ENCODE peak calls at places on chromosomes 7 and 10, in ten cellular contexts. H is fibroblast of the aortic adventitia, O is bronchial epithelial cell, N is GM06990, K is GM12865, R is neuronal stem cell, V is right atrium auricular region, D is AG04450, F is cardiac fibroblast, P is tibial artery. W is an unnamed sample.

GRCh38 chr7:50854247-50854646 is 71.6 kb upstream of the GRB10 start:
- DNase-seq in H (no peak), O (no peak), N (no peak), K (no peak), R (no peak), V (no peak), D (no peak), F (no peak), P (peak; percentile 57), W (no peak)

GRCh38 chr10:89171996-89172395 is 35.1 kb downstream of the CH25H start:
- DNase-seq in H (peak; percentile 16), O (no peak), N (no peak), K (no peak), R (no peak), V (no peak), D (no peak), F (no peak), P (no peak), W (no peak)

GRCh38 chr7:8418627-8419245 is 14.7 kb upstream of the NXPH1 start:
- DNase-seq in H (peak; percentile 60), O (peak; percentile 60), N (no peak), K (peak; percentile 73), R (peak; percentile 59), V (no peak), D (peak; percentile 3), F (peak; percentile 70), P (no peak), W (no peak)

GRCh38 chr10:74208081-74208480 is 57.1 kb downstream of the ADK start:
- DNase-seq in H (no peak), O (no peak), N (no peak), K (no peak), R (peak; percentile 3), V (no peak), D (no peak), F (no peak), P (no peak), W (no peak)

GRCh38 chr7:154792436-154793055 is 210.4 kb downstream of the PAXIP1 start:
- DNase-seq in H (no peak), O (no peak), N (no peak), K (no peak), R (no peak), V (no peak), D (no peak), F (no peak), P (no peak), W (no peak)

GRCh38 chr7:69906309-69906995 is 308.2 kb downstream of the AUTS2 start:
- DNase-seq in H (no peak), O (no peak), N (peak; percentile 68), K (peak; percentile 92), R (no peak), V (no peak), D (no peak), F (peak; percentile 9), P (no peak), W (no peak)

GRCh38 chr7:129188372-129188891 is at the start of gene SMO:
- DNase-seq in H (no peak), O (no peak), N (no peak), K (no peak), R (peak; percentile 93), V (no peak), D (no peak), F (peak; percentile 66), P (no peak), W (peak; percentile 46)

GRCh38 chr7:134174797-134175261 is 47.7 kb downstream of the LRGUK start:
- DNase-seq in H (peak; percentile 61), O (peak; percentile 95), N (peak; percentile 8), K (peak; percentile 50), R (no peak), V (no peak), D (peak; percentile 33), F (peak; percentile 64), P (no peak), W (no peak)

GRCh38 chr7:117495313-117495712 is 15.5 kb downstream of the CFTR start:
- DNase-seq in H (no peak), O (no peak), N (no peak), K (no peak), R (no peak), V (no peak), D (no peak), F (no peak), P (no peak), W (no peak)

GRCh38 chr10:127908106-127908957 is 1.4 kb downstream of the PTPRE start:
- DNase-seq in H (no peak), O (peak; percentile 43), N (no peak), K (no peak), R (no peak), V (no peak), D (no peak), F (peak; percentile 64), P (no peak), W (no peak)

GRCh38 chr7:138875794-138876193 is 77.8 kb upstream of the ATP6V0A4 start:
- DNase-seq in H (peak; percentile 83), O (peak; percentile 96), N (no peak), K (no peak), R (no peak), V (no peak), D (peak; percentile 76), F (peak; percentile 26), P (no peak), W (no peak)

DNA sequence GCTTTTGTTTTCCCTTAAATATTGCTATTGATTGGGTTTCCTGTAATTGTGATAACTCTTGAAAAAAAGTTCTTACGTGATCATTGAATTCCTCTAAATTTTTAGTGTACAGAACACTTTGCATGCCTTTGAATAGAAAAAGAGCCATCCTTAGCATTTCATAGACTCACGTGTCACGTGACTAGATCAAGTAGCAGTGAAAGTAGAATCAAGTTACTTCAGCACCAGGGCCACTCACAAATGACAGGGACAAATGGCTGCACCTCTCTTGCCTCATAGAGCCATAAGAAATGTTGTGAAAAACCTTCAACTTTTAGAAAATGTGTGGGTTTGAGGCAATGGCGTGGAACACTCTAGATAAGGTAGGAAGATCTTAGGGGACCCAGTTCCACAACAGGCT is 203.8 kb downstream of the ZEB1 start:
- DNase-seq in H (no peak), O (no peak), N (no peak), K (no peak), R (no peak), V (no peak), D (no peak), F (no peak), P (no peak), W (no peak)
- H3K4me3 ChIP-seq in H (no peak overlapping the region), O (no peak overlapping the region), N (no peak overlapping the region), K (no peak overlapping the region), R (no peak overlapping the region), V (no peak overlapping the region), D (no peak overlapping the region), F (no peak overlapping the region), P (no peak overlapping the region), W (no peak overlapping the region)

DNA sequence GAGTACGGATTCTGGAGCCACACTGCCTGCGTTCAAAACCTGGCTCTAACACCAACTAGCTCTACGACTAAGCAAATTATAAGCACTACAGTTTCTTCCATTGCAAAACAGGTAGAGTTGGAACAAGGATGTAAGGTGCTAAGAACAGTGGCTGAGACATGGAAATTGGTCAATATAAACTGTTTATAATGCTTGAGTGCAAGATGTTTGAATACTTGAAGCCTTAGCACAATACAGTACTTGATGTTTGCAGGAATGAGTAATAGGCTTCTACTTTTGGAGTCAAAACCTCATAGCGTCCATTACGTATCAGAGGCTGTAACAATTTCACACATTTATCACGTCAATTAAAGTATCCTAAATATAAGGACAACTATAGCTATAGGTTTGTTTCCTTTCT is 6.9 kb downstream of the NT5C2 start:
- DNase-seq in H (no peak), O (peak; percentile 52), N (no peak), K (no peak), R (no peak), V (no peak), D (no peak), F (no peak), P (no peak), W (no peak)
- H3K4me3 ChIP-seq in H (no peak overlapping the region), O (no peak overlapping the region), N (no peak overlapping the region), K (no peak overlapping the region), R (no peak overlapping the region), V (no peak overlapping the region), D (no peak overlapping the region), F (no peak overlapping the region), P (no peak overlapping the region), W (no peak overlapping the region)

GRCh38 chr7:158958618-158959017 is 102.3 kb downstream of the DYNC2I1 start:
- DNase-seq in H (no peak), O (no peak), N (no peak), K (no peak), R (no peak), V (no peak), D (no peak), F (no peak), P (no peak), W (no peak)
- H3K4me3 ChIP-seq in H (no peak overlapping the region), O (no peak overlapping the region), N (no peak overlapping the region), K (no peak overlapping the region), R (peak overlapping the region; percentile 36), V (no peak overlapping the region), D (no peak overlapping the region), F (no peak overlapping the region), P (no peak overlapping the region), W (no peak overlapping the region)

GRCh38 chr10:104641150-104642000 is at the start of gene SORCS3:
- DNase-seq in H (no peak), O (no peak), N (no peak), K (no peak), R (peak; percentile 44), V (peak; percentile 9), D (no peak), F (no peak), P (no peak), W (no peak)

GRCh38 chr10:104640339-104641149 is 546 bp upstream of the SORCS3 start:
- DNase-seq in H (no peak), O (no peak), N (no peak), K (no peak), R (peak; percentile 20), V (no peak), D (no peak), F (no peak), P (no peak), W (no peak)

GRCh38 chr10:104642001-104642270 is 846 bp downstream of the SORCS3 start:
- DNase-seq in H (no peak), O (no peak), N (no peak), K (no peak), R (peak; percentile 17), V (no peak), D (no peak), F (no peak), P (no peak), W (no peak)

GRCh38 chr10:104643023-104643663 is 2.1 kb downstream of the SORCS3 start:
- DNase-seq in H (no peak), O (no peak), N (no peak), K (no peak), R (no peak), V (peak; percentile 53), D (no peak), F (no peak), P (no peak), W (no peak)

DNA sequence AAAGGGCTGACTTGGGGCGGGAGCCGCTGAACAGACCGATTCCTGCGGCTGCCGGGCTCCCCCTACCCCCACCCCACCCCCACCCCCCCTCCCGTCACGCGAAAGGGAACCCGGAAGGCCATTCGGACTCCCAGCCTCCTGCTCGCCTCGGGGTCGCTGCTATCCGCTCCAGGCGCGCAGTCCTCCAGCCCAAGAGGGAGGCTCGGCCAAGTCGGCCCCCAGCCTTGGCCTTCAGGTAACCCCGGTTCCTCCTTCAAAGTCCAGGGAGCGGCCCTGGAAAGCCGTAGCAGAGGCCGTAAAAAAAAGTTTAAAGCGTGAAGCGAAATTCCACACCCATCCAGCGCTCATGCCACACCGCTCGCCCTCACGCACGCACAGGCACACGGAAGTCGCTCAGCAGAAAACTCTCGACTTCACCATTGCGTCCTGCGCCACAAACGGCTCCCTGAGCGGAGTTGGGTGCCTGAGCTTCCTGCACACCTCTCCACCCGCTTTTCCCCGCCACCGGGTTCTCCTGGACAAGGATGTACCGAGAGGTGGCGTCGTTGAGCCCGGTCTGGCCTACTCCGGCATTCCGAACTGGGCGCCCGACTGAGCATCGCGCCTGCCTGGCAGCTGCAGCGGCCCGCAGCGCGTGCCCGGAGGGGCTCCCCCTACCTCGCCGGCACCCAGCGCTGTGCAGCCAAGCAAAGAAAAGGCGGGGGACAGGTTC is 1.4 kb downstream of the SORCS3 start:
- DNase-seq in H (peak; percentile 22), O (peak; percentile 10), N (no peak), K (peak; percentile 10), R (peak; percentile 71), V (peak; percentile 53), D (no peak), F (no peak), P (no peak), W (no peak)
- H3K4me3 ChIP-seq in H (peak overlapping the region; percentile 53), O (no peak overlapping the region), N (no peak overlapping the region), K (no peak overlapping the region), R (peak overlapping the region; percentile 75), V (no peak overlapping the region), D (no peak overlapping the region), F (no peak overlapping the region), P (no peak overlapping the region), W (peak overlapping the region; percentile 55)